ENCODE peak calls at places on chromosomes 3 and 15, in eight cellular contexts. One of them, this sample, is unnamed.

GRCh38 chr3:176521531-176522175 is 675.6 kb downstream of the TBL1XR1 start:
- DNase-seq in dorsolateral prefrontal cortex: no peak
- DNase-seq in IMR-90: peak
- DNase-seq in ovary: no peak
- DNase-seq in adrenal gland: no peak
- DNase-seq in thoracic aorta: no peak
- DNase-seq in coronary artery: no peak
- DNase-seq in brain microvascular endothelial cell: peak
- DNase-seq in this sample: no peak

GRCh38 chr3:14170569-14171159 is 7.7 kb downstream of the XPC start:
- DNase-seq in ovary: no peak
- DNase-seq in coronary artery: no peak
- DNase-seq in thoracic aorta: no peak
- DNase-seq in adrenal gland: no peak
- DNase-seq in brain microvascular endothelial cell: no peak
- DNase-seq in dorsolateral prefrontal cortex: no peak
- DNase-seq in IMR-90: peak
- DNase-seq in this sample: no peak

GRCh38 chr3:170555329-170555728 is 30.5 kb downstream of the SLC7A14 start:
- DNase-seq in brain microvascular endothelial cell: peak
- DNase-seq in adrenal gland: no peak
- DNase-seq in IMR-90: peak
- DNase-seq in dorsolateral prefrontal cortex: no peak
- DNase-seq in coronary artery: no peak
- DNase-seq in ovary: no peak
- DNase-seq in thoracic aorta: no peak
- DNase-seq in this sample: no peak

GRCh38 chr3:20558161-20558560 is 372.2 kb upstream of the SGO1 start:
- DNase-seq in IMR-90: no peak
- DNase-seq in thoracic aorta: no peak
- DNase-seq in brain microvascular endothelial cell: no peak
- DNase-seq in adrenal gland: no peak
- DNase-seq in coronary artery: no peak
- DNase-seq in ovary: no peak
- DNase-seq in dorsolateral prefrontal cortex: no peak
- DNase-seq in this sample: no peak

GRCh38 chr3:127953636-127954035 is 38.6 kb downstream of the KBTBD12 start:
- DNase-seq in thoracic aorta: no peak
- DNase-seq in brain microvascular endothelial cell: no peak
- DNase-seq in ovary: no peak
- DNase-seq in dorsolateral prefrontal cortex: no peak
- DNase-seq in coronary artery: no peak
- DNase-seq in IMR-90: peak
- DNase-seq in adrenal gland: no peak
- DNase-seq in this sample: no peak

GRCh38 chr3:101722394-101723173 is 1.8 kb upstream of the CEP97 start:
- DNase-seq in brain microvascular endothelial cell: no peak
- DNase-seq in thoracic aorta: no peak
- DNase-seq in dorsolateral prefrontal cortex: no peak
- DNase-seq in coronary artery: no peak
- DNase-seq in adrenal gland: no peak
- DNase-seq in IMR-90: no peak
- DNase-seq in ovary: peak
- DNase-seq in this sample: peak

GRCh38 chr15:40354408-40355171 is 3.4 kb upstream of the DISP2 start:
- DNase-seq in coronary artery: no peak
- DNase-seq in ovary: no peak
- DNase-seq in brain microvascular endothelial cell: no peak
- DNase-seq in IMR-90: peak
- DNase-seq in adrenal gland: no peak
- DNase-seq in thoracic aorta: no peak
- DNase-seq in dorsolateral prefrontal cortex: peak
- DNase-seq in this sample: peak

GRCh38 chr3:27568393-27568792 is 84.2 kb upstream of the SLC4A7 start:
- DNase-seq in dorsolateral prefrontal cortex: peak
- DNase-seq in thoracic aorta: peak
- DNase-seq in ovary: peak
- DNase-seq in IMR-90: peak
- DNase-seq in adrenal gland: peak
- DNase-seq in brain microvascular endothelial cell: no peak
- DNase-seq in coronary artery: no peak
- DNase-seq in this sample: no peak

GRCh38 chr3:150469031-150469930 is 61.2 kb downstream of the TSC22D2 start:
- DNase-seq in thoracic aorta: peak
- DNase-seq in ovary: peak
- DNase-seq in dorsolateral prefrontal cortex: no peak
- DNase-seq in IMR-90: peak
- DNase-seq in coronary artery: no peak
- DNase-seq in adrenal gland: peak
- DNase-seq in brain microvascular endothelial cell: peak
- DNase-seq in this sample: no peak

GRCh38 chr15:48617619-48618018 is 27.9 kb downstream of the FBN1 start:
- DNase-seq in IMR-90: peak
- DNase-seq in dorsolateral prefrontal cortex: no peak
- DNase-seq in brain microvascular endothelial cell: peak
- DNase-seq in coronary artery: no peak
- DNase-seq in ovary: peak
- DNase-seq in thoracic aorta: no peak
- DNase-seq in adrenal gland: no peak
- DNase-seq in this sample: no peak

GRCh38 chr15:96692826-96693225 is 362.3 kb downstream of the NR2F2 start:
- DNase-seq in ovary: no peak
- DNase-seq in dorsolateral prefrontal cortex: no peak
- DNase-seq in thoracic aorta: no peak
- DNase-seq in IMR-90: no peak
- DNase-seq in adrenal gland: no peak
- DNase-seq in brain microvascular endothelial cell: no peak
- DNase-seq in coronary artery: no peak
- DNase-seq in this sample: no peak

GRCh38 chr15:45205192-45205591 is 17.4 kb upstream of the SHF start:
- DNase-seq in ovary: no peak
- DNase-seq in brain microvascular endothelial cell: peak
- DNase-seq in coronary artery: no peak
- DNase-seq in dorsolateral prefrontal cortex: peak
- DNase-seq in IMR-90: peak
- DNase-seq in thoracic aorta: no peak
- DNase-seq in adrenal gland: peak
- DNase-seq in this sample: peak

GRCh38 chr15:72554471-72555425 is 80.6 kb downstream of the ARIH1 start:
- DNase-seq in ovary: no peak
- DNase-seq in dorsolateral prefrontal cortex: no peak
- DNase-seq in IMR-90: peak
- DNase-seq in thoracic aorta: no peak
- DNase-seq in brain microvascular endothelial cell: peak
- DNase-seq in adrenal gland: peak
- DNase-seq in coronary artery: no peak
- DNase-seq in this sample: no peak

GRCh38 chr3:148178508-148178907 is 519.2 kb upstream of the AGTR1 start:
- DNase-seq in dorsolateral prefrontal cortex: no peak
- DNase-seq in brain microvascular endothelial cell: peak
- DNase-seq in coronary artery: no peak
- DNase-seq in IMR-90: no peak
- DNase-seq in ovary: no peak
- DNase-seq in thoracic aorta: no peak
- DNase-seq in adrenal gland: no peak
- DNase-seq in this sample: no peak

GRCh38 chr15:81848701-81849100 is 197.1 kb downstream of the MEX3B start:
- DNase-seq in adrenal gland: no peak
- DNase-seq in coronary artery: no peak
- DNase-seq in dorsolateral prefrontal cortex: no peak
- DNase-seq in thoracic aorta: no peak
- DNase-seq in IMR-90: no peak
- DNase-seq in brain microvascular endothelial cell: no peak
- DNase-seq in ovary: no peak
- DNase-seq in this sample: no peak

GRCh38 chr3:24533557-24534193 is 39.0 kb upstream of the THRB start:
- DNase-seq in dorsolateral prefrontal cortex: no peak
- DNase-seq in brain microvascular endothelial cell: no peak
- DNase-seq in coronary artery: no peak
- DNase-seq in ovary: no peak
- DNase-seq in IMR-90: no peak
- DNase-seq in thoracic aorta: no peak
- DNase-seq in adrenal gland: no peak
- DNase-seq in this sample: no peak

GRCh38 chr3:5022187-5022965 is 43.1 kb downstream of the BHLHE40 start:
- DNase-seq in thoracic aorta: no peak
- DNase-seq in IMR-90: peak
- DNase-seq in coronary artery: no peak
- DNase-seq in ovary: no peak
- DNase-seq in brain microvascular endothelial cell: no peak
- DNase-seq in dorsolateral prefrontal cortex: no peak
- DNase-seq in adrenal gland: no peak
- DNase-seq in this sample: no peak

GRCh38 chr3:55252921-55253320 is 234.2 kb downstream of the WNT5A start:
- DNase-seq in brain microvascular endothelial cell: no peak
- DNase-seq in adrenal gland: no peak
- DNase-seq in coronary artery: no peak
- DNase-seq in thoracic aorta: no peak
- DNase-seq in ovary: no peak
- DNase-seq in dorsolateral prefrontal cortex: no peak
- DNase-seq in IMR-90: peak
- DNase-seq in this sample: no peak

DNA sequence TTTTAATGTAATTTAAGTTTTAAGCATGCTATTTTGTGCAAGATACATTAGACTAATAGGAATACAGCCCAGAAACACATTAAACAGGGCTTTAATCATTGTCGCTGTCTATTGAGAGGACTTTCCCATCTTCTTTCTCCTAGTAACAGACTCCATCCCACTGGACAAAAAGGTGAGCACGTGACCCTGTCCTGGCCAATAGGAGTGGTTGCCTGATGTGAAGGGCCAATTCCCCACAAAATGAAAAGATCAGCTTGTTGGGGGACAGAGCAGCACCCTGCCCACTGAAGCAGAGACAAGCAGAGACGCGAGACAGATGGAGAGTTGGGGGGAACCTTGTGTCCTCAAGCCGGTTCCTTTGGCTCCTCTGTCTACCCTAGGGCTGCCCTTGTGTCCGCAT is 21.2 kb downstream of the CRYGS start:
- DNase-seq in ovary: no peak
- DNase-seq in IMR-90: no peak
- DNase-seq in dorsolateral prefrontal cortex: no peak
- DNase-seq in brain microvascular endothelial cell: no peak
- DNase-seq in adrenal gland: no peak
- DNase-seq in coronary artery: no peak
- DNase-seq in thoracic aorta: no peak
- DNase-seq in this sample: no peak
- H3K27ac ChIP-seq in ovary: no peak
- H3K27ac ChIP-seq in IMR-90: no peak
- H3K27ac ChIP-seq in dorsolateral prefrontal cortex: no peak
- H3K27ac ChIP-seq in brain microvascular endothelial cell: no peak
- H3K27ac ChIP-seq in adrenal gland: no peak
- H3K27ac ChIP-seq in coronary artery: no peak
- H3K27ac ChIP-seq in thoracic aorta: no peak
- H3K27ac ChIP-seq in this sample: no peak

GRCh38 chr3:53196575-53197407 is 35.8 kb downstream of the PRKCD start:
- DNase-seq in coronary artery: no peak
- DNase-seq in ovary: no peak
- DNase-seq in adrenal gland: no peak
- DNase-seq in thoracic aorta: no peak
- DNase-seq in dorsolateral prefrontal cortex: no peak
- DNase-seq in brain microvascular endothelial cell: peak
- DNase-seq in IMR-90: peak
- DNase-seq in this sample: peak

GRCh38 chr3:53193466-53194217 is 32.6 kb downstream of the PRKCD start:
- DNase-seq in IMR-90: no peak
- DNase-seq in ovary: peak
- DNase-seq in thoracic aorta: no peak
- DNase-seq in dorsolateral prefrontal cortex: no peak
- DNase-seq in coronary artery: no peak
- DNase-seq in adrenal gland: no peak
- DNase-seq in brain microvascular endothelial cell: no peak
- DNase-seq in this sample: no peak

GRCh38 chr3:53195066-53195450 is 34.0 kb downstream of the PRKCD start:
- DNase-seq in adrenal gland: no peak
- DNase-seq in IMR-90: no peak
- DNase-seq in dorsolateral prefrontal cortex: no peak
- DNase-seq in brain microvascular endothelial cell: no peak
- DNase-seq in coronary artery: no peak
- DNase-seq in ovary: no peak
- DNase-seq in thoracic aorta: no peak
- DNase-seq in this sample: no peak

GRCh38 chr3:53194218-53195065 is 33.4 kb downstream of the PRKCD start:
- DNase-seq in thoracic aorta: no peak
- DNase-seq in adrenal gland: no peak
- DNase-seq in coronary artery: no peak
- DNase-seq in brain microvascular endothelial cell: peak
- DNase-seq in dorsolateral prefrontal cortex: no peak
- DNase-seq in ovary: peak
- DNase-seq in IMR-90: peak
- DNase-seq in this sample: peak

GRCh38 chr3:53195602-53196574 is 34.9 kb downstream of the PRKCD start:
- DNase-seq in ovary: peak
- DNase-seq in dorsolateral prefrontal cortex: no peak
- DNase-seq in IMR-90: peak
- DNase-seq in thoracic aorta: no peak
- DNase-seq in coronary artery: no peak
- DNase-seq in brain microvascular endothelial cell: no peak
- DNase-seq in adrenal gland: peak
- DNase-seq in this sample: peak
- H3K4me3 ChIP-seq in ovary: no peak
- H3K4me3 ChIP-seq in dorsolateral prefrontal cortex: no peak
- H3K4me3 ChIP-seq in IMR-90: no peak
- H3K4me3 ChIP-seq in thoracic aorta: peak
- H3K4me3 ChIP-seq in coronary artery: no peak
- H3K4me3 ChIP-seq in brain microvascular endothelial cell: no peak
- H3K4me3 ChIP-seq in adrenal gland: no peak
- H3K4me3 ChIP-seq in this sample: peak

DNA sequence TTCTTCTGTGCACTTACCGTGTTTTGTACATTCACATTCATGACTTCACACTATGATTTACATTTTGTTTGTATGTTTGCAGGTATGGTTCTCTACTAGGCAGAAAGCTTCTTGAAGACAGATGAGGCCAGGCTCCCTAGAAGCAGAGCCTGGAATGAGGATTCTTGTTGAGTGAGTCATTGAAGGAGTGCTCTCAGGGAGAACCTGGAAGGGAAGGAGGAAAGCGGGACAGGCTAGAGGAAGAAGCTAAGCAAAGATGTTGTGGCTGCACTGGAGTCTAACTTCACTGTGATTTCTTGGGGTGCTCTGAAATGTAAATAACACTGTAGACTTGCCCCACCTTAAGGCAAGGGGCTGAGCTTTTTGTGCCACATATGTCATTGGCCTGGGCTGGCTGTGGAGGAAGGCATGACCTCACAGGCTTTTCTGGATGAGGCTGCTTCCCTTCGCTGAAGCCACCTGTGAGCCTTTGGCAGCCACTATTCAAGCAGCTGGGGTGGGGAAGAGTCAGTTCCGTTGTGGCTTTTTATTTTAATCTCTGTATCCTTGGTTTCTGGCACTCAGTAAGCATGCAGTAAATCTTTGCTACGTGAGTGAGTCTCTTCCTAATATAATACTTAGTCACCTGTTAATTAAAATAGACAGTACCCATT is 307.3 kb downstream of the SV2B start:
- DNase-seq in adrenal gland: peak
- DNase-seq in coronary artery: no peak
- DNase-seq in IMR-90: peak
- DNase-seq in brain microvascular endothelial cell: no peak
- DNase-seq in dorsolateral prefrontal cortex: no peak
- DNase-seq in ovary: no peak
- DNase-seq in thoracic aorta: no peak
- DNase-seq in this sample: no peak
- H3K27ac ChIP-seq in adrenal gland: no peak
- H3K27ac ChIP-seq in coronary artery: no peak
- H3K27ac ChIP-seq in IMR-90: no peak
- H3K27ac ChIP-seq in brain microvascular endothelial cell: no peak
- H3K27ac ChIP-seq in dorsolateral prefrontal cortex: no peak
- H3K27ac ChIP-seq in ovary: no peak
- H3K27ac ChIP-seq in thoracic aorta: no peak
- H3K27ac ChIP-seq in this sample: no peak

GRCh38 chr3:12483364-12483763 is 916 bp upstream of the TSEN2 start:
- DNase-seq in brain microvascular endothelial cell: no peak
- DNase-seq in coronary artery: no peak
- DNase-seq in ovary: no peak
- DNase-seq in thoracic aorta: no peak
- DNase-seq in adrenal gland: no peak
- DNase-seq in IMR-90: peak
- DNase-seq in dorsolateral prefrontal cortex: no peak
- DNase-seq in this sample: peak
- H3K4me3 ChIP-seq in brain microvascular endothelial cell: no peak
- H3K4me3 ChIP-seq in coronary artery: peak
- H3K4me3 ChIP-seq in ovary: no peak
- H3K4me3 ChIP-seq in thoracic aorta: peak
- H3K4me3 ChIP-seq in adrenal gland: no peak
- H3K4me3 ChIP-seq in IMR-90: no peak
- H3K4me3 ChIP-seq in dorsolateral prefrontal cortex: peak
- H3K4me3 ChIP-seq in this sample: peak